ENCODE peak calls at places on chromosomes 4 and X, in eight cellular contexts. One of them, this sample, is unnamed.

GRCh38 chrX:23373129-23373804 is 38.6 kb downstream of the PTCHD1 start:
- DNase-seq in GM23338: no peak
- DNase-seq in SK-N-SH: no peak
- DNase-seq in hepatocyte: no peak
- DNase-seq in HCT116: no peak
- DNase-seq in neural progenitor cell: no peak
- DNase-seq in OCI-LY7: no peak
- DNase-seq in MM.1S: no peak
- DNase-seq in this sample: peak; percentile 81

GRCh38 chr4:128310266-128310697 is 22.7 kb upstream of the PGRMC2 start:
- DNase-seq in GM23338: peak; percentile 44
- DNase-seq in SK-N-SH: peak; percentile 65
- DNase-seq in hepatocyte: peak; percentile 34
- DNase-seq in HCT116: no peak
- DNase-seq in neural progenitor cell: peak; percentile 47
- DNase-seq in OCI-LY7: no peak
- DNase-seq in MM.1S: no peak
- DNase-seq in this sample: no peak

GRCh38 chr4:153222790-153223417 is 18.7 kb downstream of the TRIM2 start:
- DNase-seq in GM23338: peak; percentile 70
- DNase-seq in SK-N-SH: peak; percentile 84
- DNase-seq in hepatocyte: peak; percentile 77
- DNase-seq in HCT116: no peak
- DNase-seq in neural progenitor cell: peak; percentile 70
- DNase-seq in OCI-LY7: no peak
- DNase-seq in MM.1S: peak; percentile 54
- DNase-seq in this sample: peak; percentile 83

GRCh38 chrX:43469391-43470054 is 186.6 kb upstream of the MAOA start:
- DNase-seq in GM23338: no peak
- DNase-seq in SK-N-SH: no peak
- DNase-seq in hepatocyte: no peak
- DNase-seq in HCT116: no peak
- DNase-seq in neural progenitor cell: no peak
- DNase-seq in OCI-LY7: no peak
- DNase-seq in MM.1S: peak; percentile 70
- DNase-seq in this sample: no peak

GRCh38 chr4:102525099-102525498 is 23.9 kb downstream of the NFKB1 start:
- DNase-seq in GM23338: no peak
- DNase-seq in SK-N-SH: no peak
- DNase-seq in hepatocyte: no peak
- DNase-seq in HCT116: no peak
- DNase-seq in neural progenitor cell: no peak
- DNase-seq in OCI-LY7: no peak
- DNase-seq in MM.1S: no peak
- DNase-seq in this sample: peak; percentile 24

GRCh38 chr4:77184018-77184417 is 27.0 kb downstream of the CCNG2 start:
- DNase-seq in GM23338: no peak
- DNase-seq in SK-N-SH: no peak
- DNase-seq in hepatocyte: no peak
- DNase-seq in HCT116: no peak
- DNase-seq in neural progenitor cell: no peak
- DNase-seq in OCI-LY7: no peak
- DNase-seq in MM.1S: no peak
- DNase-seq in this sample: peak; percentile 61

GRCh38 chrX:107826286-107827136 is 845 bp downstream of the MID2 start:
- DNase-seq in GM23338: peak; percentile 59
- DNase-seq in SK-N-SH: peak; percentile 63
- DNase-seq in hepatocyte: peak; percentile 54
- DNase-seq in HCT116: no peak
- DNase-seq in neural progenitor cell: peak; percentile 74
- DNase-seq in OCI-LY7: no peak
- DNase-seq in MM.1S: peak; percentile 37
- DNase-seq in this sample: peak; percentile 67

GRCh38 chr4:56909083-56909981 is 1.6 kb downstream of the REST start:
- DNase-seq in GM23338: peak; percentile 81
- DNase-seq in SK-N-SH: peak; percentile 67
- DNase-seq in hepatocyte: peak; percentile 56
- DNase-seq in HCT116: no peak
- DNase-seq in neural progenitor cell: peak; percentile 82
- DNase-seq in OCI-LY7: peak; percentile 83
- DNase-seq in MM.1S: peak; percentile 55
- DNase-seq in this sample: peak; percentile 84

GRCh38 chr4:172850838-172851237 is 317.8 kb upstream of the GALNT7 start:
- DNase-seq in GM23338: no peak
- DNase-seq in SK-N-SH: no peak
- DNase-seq in hepatocyte: peak; percentile 17
- DNase-seq in HCT116: peak; percentile 10
- DNase-seq in neural progenitor cell: no peak
- DNase-seq in OCI-LY7: no peak
- DNase-seq in MM.1S: no peak
- DNase-seq in this sample: peak; percentile 84

GRCh38 chr4:165325732-165326512 is 1.5 kb upstream of the MSMO1 start:
- DNase-seq in GM23338: peak; percentile 61
- DNase-seq in SK-N-SH: no peak
- DNase-seq in hepatocyte: peak; percentile 68
- DNase-seq in HCT116: peak; percentile 47
- DNase-seq in neural progenitor cell: no peak
- DNase-seq in OCI-LY7: no peak
- DNase-seq in MM.1S: peak; percentile 31
- DNase-seq in this sample: peak; percentile 72

GRCh38 chr4:56445699-56446098 is 9.6 kb downstream of the PAICS start:
- DNase-seq in GM23338: no peak
- DNase-seq in SK-N-SH: no peak
- DNase-seq in hepatocyte: no peak
- DNase-seq in HCT116: no peak
- DNase-seq in neural progenitor cell: no peak
- DNase-seq in OCI-LY7: no peak
- DNase-seq in MM.1S: no peak
- DNase-seq in this sample: no peak

GRCh38 chr4:108142870-108143269 is 25.9 kb downstream of the LEF1 start:
- DNase-seq in GM23338: no peak
- DNase-seq in SK-N-SH: no peak
- DNase-seq in hepatocyte: no peak
- DNase-seq in HCT116: no peak
- DNase-seq in neural progenitor cell: no peak
- DNase-seq in OCI-LY7: no peak
- DNase-seq in MM.1S: no peak
- DNase-seq in this sample: no peak

GRCh38 chrX:68896581-68896980 is 67.8 kb downstream of the EFNB1 start:
- DNase-seq in GM23338: no peak
- DNase-seq in SK-N-SH: no peak
- DNase-seq in hepatocyte: no peak
- DNase-seq in HCT116: no peak
- DNase-seq in neural progenitor cell: no peak
- DNase-seq in OCI-LY7: no peak
- DNase-seq in MM.1S: no peak
- DNase-seq in this sample: no peak

GRCh38 chrX:68894513-68895338 is 65.9 kb downstream of the EFNB1 start:
- DNase-seq in GM23338: peak; percentile 35
- DNase-seq in SK-N-SH: peak; percentile 73
- DNase-seq in hepatocyte: peak; percentile 60
- DNase-seq in HCT116: no peak
- DNase-seq in neural progenitor cell: peak; percentile 77
- DNase-seq in OCI-LY7: no peak
- DNase-seq in MM.1S: no peak
- DNase-seq in this sample: peak; percentile 61

GRCh38 chrX:68894142-68894512 is 65.3 kb downstream of the EFNB1 start:
- DNase-seq in GM23338: no peak
- DNase-seq in SK-N-SH: peak; percentile 57
- DNase-seq in hepatocyte: no peak
- DNase-seq in HCT116: no peak
- DNase-seq in neural progenitor cell: no peak
- DNase-seq in OCI-LY7: no peak
- DNase-seq in MM.1S: no peak
- DNase-seq in this sample: peak; percentile 23

GRCh38 chrX:68897118-68897517 is 68.3 kb downstream of the EFNB1 start:
- DNase-seq in GM23338: no peak
- DNase-seq in SK-N-SH: no peak
- DNase-seq in hepatocyte: no peak
- DNase-seq in HCT116: no peak
- DNase-seq in neural progenitor cell: no peak
- DNase-seq in OCI-LY7: no peak
- DNase-seq in MM.1S: no peak
- DNase-seq in this sample: no peak

DNA sequence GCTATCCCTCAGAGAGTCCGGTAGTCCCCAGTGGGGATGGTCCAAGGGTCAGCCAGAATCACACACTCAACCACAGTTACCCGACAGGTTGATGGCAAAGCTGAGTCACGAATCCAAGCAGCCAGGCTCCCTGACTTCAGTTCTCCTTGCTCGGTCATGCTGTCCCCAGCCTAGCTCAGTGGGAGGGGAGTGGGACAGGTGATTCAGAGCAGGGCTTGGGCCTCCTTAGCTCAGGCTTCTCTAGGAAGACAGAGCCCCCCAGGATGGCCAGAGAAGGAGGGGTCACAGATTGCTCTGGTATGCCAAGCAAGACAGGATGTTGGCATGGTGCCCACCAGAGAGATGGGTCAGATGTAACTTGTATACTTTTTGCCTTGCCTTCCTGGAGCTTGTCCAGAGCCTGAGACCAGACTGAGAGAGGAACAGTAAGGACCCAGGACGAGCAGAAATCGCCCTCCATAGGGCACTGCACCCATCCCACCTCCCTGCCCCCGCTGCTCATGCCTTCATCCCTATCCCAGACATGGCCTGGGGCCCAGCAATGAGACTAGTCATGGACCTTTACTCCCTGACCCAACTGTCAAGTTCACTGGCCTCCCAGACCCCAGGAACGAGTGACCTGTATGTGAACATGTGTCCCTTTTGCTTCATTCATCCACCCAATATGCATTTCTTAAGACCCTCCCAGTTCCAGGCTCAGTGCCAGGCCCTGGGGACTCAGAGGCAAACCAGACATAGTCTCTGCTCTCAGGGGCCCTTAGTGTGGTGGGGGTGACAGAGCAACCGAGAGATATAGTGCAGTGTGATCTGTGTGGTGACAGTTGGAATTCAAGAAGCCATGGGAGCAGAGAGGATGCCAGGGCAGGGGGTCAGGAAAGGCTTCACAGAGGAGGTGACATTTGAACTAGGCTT is 66.8 kb downstream of the EFNB1 start:
- DNase-seq in GM23338: no peak
- DNase-seq in SK-N-SH: peak; percentile 68
- DNase-seq in hepatocyte: peak; percentile 73
- DNase-seq in HCT116: no peak
- DNase-seq in neural progenitor cell: no peak
- DNase-seq in OCI-LY7: no peak
- DNase-seq in MM.1S: no peak
- DNase-seq in this sample: peak; percentile 18
- TF ChIP-seq EZH2phosphoT487 in GM23338: no peak
- TF ChIP-seq EZH2phosphoT487 in SK-N-SH: no peak
- TF ChIP-seq EZH2phosphoT487 in hepatocyte: no peak
- TF ChIP-seq EZH2phosphoT487 in HCT116: no peak
- TF ChIP-seq EZH2phosphoT487 in neural progenitor cell: no peak
- TF ChIP-seq EZH2phosphoT487 in OCI-LY7: no peak
- TF ChIP-seq EZH2phosphoT487 in MM.1S: no peak
- TF ChIP-seq EZH2phosphoT487 in this sample: no peak

DNA sequence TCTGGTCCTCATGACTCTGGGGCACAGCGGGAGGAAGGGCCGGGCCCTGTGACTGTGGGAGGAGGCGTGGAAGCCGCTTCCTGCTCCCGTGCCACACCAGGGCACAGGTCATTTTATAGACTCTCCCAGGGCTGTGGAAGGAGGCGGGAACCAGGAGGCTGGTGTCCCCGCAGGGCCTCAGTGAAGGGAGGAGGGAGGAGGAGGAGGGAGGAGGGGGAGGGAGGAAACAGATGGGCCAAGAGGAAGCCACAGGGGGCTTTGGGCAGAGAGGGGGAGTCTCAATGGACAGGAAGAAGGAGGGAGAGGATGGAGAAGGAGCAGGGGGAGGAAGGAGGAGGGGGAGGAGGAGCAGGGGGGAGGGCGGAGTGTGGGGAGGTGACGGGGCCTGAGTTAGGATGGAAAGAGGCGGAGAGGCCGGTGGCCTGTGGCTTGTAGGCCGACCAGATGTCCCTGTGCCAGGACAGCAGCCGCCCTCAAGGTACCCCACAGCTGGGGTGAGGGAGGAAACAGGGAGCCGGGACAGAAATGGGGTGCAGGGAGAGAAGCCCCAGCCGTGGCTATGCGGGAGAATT is 6.2 kb upstream of the PLCXD1 start:
- DNase-seq in GM23338: peak; percentile 86
- DNase-seq in SK-N-SH: no peak
- DNase-seq in hepatocyte: peak; percentile 72
- DNase-seq in HCT116: no peak
- DNase-seq in neural progenitor cell: peak; percentile 80
- DNase-seq in OCI-LY7: no peak
- DNase-seq in MM.1S: no peak
- DNase-seq in this sample: no peak
- TF ChIP-seq EZH2phosphoT487 in GM23338: no peak
- TF ChIP-seq EZH2phosphoT487 in SK-N-SH: no peak
- TF ChIP-seq EZH2phosphoT487 in hepatocyte: no peak
- TF ChIP-seq EZH2phosphoT487 in HCT116: no peak
- TF ChIP-seq EZH2phosphoT487 in neural progenitor cell: no peak
- TF ChIP-seq EZH2phosphoT487 in OCI-LY7: no peak
- TF ChIP-seq EZH2phosphoT487 in MM.1S: no peak
- TF ChIP-seq EZH2phosphoT487 in this sample: no peak

DNA sequence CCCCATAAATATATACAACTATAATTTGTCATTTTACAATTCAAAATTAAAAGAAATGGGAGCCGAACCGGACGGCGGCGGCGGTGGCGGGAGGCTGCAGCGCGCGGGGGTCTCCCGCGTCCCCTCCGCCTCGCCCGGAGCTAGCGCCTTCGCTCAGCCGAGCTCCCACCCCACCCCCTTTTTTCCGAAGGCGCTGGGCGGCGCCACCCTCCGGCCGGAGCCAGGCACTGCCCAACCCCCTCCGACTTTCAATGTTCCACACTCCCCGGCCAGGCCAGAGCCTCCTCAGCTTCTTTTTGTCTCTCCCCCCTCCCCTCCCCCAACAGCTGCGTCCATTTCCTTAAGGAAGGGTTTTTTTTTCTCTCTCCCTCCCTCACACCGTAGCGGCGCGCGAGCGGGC is 214.1 kb upstream of the GEMIN8 start:
- DNase-seq in GM23338: peak; percentile 72
- DNase-seq in SK-N-SH: peak; percentile 10
- DNase-seq in hepatocyte: no peak
- DNase-seq in HCT116: no peak
- DNase-seq in neural progenitor cell: peak; percentile 43
- DNase-seq in OCI-LY7: no peak
- DNase-seq in MM.1S: no peak
- DNase-seq in this sample: no peak
- TF ChIP-seq EZH2phosphoT487 in GM23338: no peak
- TF ChIP-seq EZH2phosphoT487 in SK-N-SH: no peak
- TF ChIP-seq EZH2phosphoT487 in hepatocyte: no peak
- TF ChIP-seq EZH2phosphoT487 in HCT116: no peak
- TF ChIP-seq EZH2phosphoT487 in neural progenitor cell: no peak
- TF ChIP-seq EZH2phosphoT487 in OCI-LY7: no peak
- TF ChIP-seq EZH2phosphoT487 in MM.1S: no peak
- TF ChIP-seq EZH2phosphoT487 in this sample: no peak

DNA sequence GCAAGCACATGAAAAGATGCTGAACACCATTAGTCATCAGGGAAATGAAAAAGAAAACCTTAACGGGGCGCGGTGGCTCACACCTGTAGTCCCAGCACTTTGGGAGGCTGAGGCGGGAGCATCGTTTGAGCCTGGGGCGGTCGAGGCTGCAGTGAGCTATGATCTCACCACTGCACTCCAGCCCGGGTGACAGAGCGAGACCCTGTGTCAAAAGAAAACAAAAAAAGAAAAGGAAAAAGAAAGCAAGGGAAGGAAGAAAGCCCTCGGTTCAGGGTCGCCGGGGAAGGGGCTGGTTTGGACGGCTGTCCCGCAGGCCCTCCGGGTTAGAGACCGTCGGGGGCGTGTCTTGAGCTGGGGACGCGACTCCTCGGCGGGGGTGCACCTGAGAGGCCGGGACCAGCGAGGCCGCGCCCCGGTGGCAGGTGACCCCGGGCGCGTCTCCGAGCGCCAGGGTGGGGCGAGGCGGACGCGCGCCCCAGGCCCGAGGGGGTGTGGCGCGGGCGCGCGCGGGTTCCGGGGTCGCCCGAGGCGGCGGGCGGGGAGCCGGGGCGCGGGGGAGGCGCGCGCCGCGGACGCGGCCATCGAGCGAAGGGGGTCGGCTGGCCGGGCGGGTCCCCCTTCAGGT is 478 bp upstream of the PLXNA3 start:
- DNase-seq in GM23338: peak; percentile 80
- DNase-seq in SK-N-SH: peak; percentile 78
- DNase-seq in hepatocyte: peak; percentile 75
- DNase-seq in HCT116: no peak
- DNase-seq in neural progenitor cell: peak; percentile 71
- DNase-seq in OCI-LY7: peak; percentile 60
- DNase-seq in MM.1S: peak; percentile 54
- DNase-seq in this sample: peak; percentile 52
- TF ChIP-seq EZH2phosphoT487 in GM23338: no peak
- TF ChIP-seq EZH2phosphoT487 in SK-N-SH: no peak
- TF ChIP-seq EZH2phosphoT487 in hepatocyte: no peak
- TF ChIP-seq EZH2phosphoT487 in HCT116: no peak
- TF ChIP-seq EZH2phosphoT487 in neural progenitor cell: no peak
- TF ChIP-seq EZH2phosphoT487 in OCI-LY7: no peak
- TF ChIP-seq EZH2phosphoT487 in MM.1S: no peak
- TF ChIP-seq EZH2phosphoT487 in this sample: no peak